ENCODE peak calls at places on chromosomes 6 and 20, in nine cellular contexts. S is cardiac muscle cell, N is iPS DF 6.9, Y is esophagus squamous epithelium, C is ascending aorta, U is breast epithelium, E is stomach, P is fibroblast of lung, R is Peyer's patch. Q is an unnamed sample.

GRCh38 chr20:23653400-23653938 is 15.7 kb upstream of the CST3 start:
- DNase-seq in S (no peak), N (no peak), Y (no peak), C (no peak), U (no peak), E (no peak), P (no peak), R (no peak), Q (no peak)

GRCh38 chr6:125254321-125254720 is 47.4 kb downstream of the HDDC2 start:
- DNase-seq in S (no peak), N (no peak), Y (no peak), C (no peak), U (no peak), E (no peak), P (no peak), R (no peak), Q (no peak)

GRCh38 chr6:74259931-74260330 is 563.9 kb downstream of the CD109 start:
- DNase-seq in S (no peak), N (no peak), Y (no peak), C (no peak), U (no peak), E (no peak), P (no peak), R (no peak), Q (no peak)

GRCh38 chr20:32752458-32753250 is 9.4 kb upstream of the COMMD7 start:
- DNase-seq in S (peak; percentile 49), N (no peak), Y (no peak), C (no peak), U (no peak), E (no peak), P (peak; percentile 50), R (no peak), Q (no peak)

GRCh38 chr6:163945813-163946212 is 531.3 kb downstream of the QKI start:
- DNase-seq in S (no peak), N (no peak), Y (no peak), C (no peak), U (peak; percentile 30), E (peak; percentile 31), P (no peak), R (no peak), Q (no peak)

GRCh38 chr20:22974354-22974753 is 60.8 kb upstream of the SSTR4 start:
- DNase-seq in S (peak; percentile 10), N (peak; percentile 1), Y (no peak), C (no peak), U (no peak), E (peak; percentile 55), P (peak; percentile 9), R (no peak), Q (no peak)

GRCh38 chr6:34531580-34532201 is 24.4 kb downstream of the SPDEF start:
- DNase-seq in S (peak; percentile 74), N (peak; percentile 61), Y (no peak), C (no peak), U (peak; percentile 79), E (no peak), P (peak; percentile 33), R (no peak), Q (no peak)

GRCh38 chr6:35188886-35189285 is 24.9 kb upstream of the SCUBE3 start:
- DNase-seq in S (no peak), N (no peak), Y (no peak), C (no peak), U (no peak), E (no peak), P (no peak), R (no peak), Q (no peak)

GRCh38 chr6:13406781-13407180 is 78.4 kb upstream of the TBC1D7 start:
- DNase-seq in S (peak; percentile 21), N (no peak), Y (no peak), C (no peak), U (no peak), E (no peak), P (no peak), R (no peak), Q (no peak)

GRCh38 chr6:43246301-43247114 is 3.2 kb downstream of the TTBK1 start:
- DNase-seq in S (peak; percentile 90), N (peak; percentile 91), Y (no peak), C (peak; percentile 74), U (no peak), E (peak; percentile 69), P (peak; percentile 27), R (no peak), Q (no peak)
- H3K27ac ChIP-seq in S (peak overlapping the region; percentile 7), N (no peak overlapping the region), Y (no peak overlapping the region), C (no peak overlapping the region), U (no peak overlapping the region), E (peak overlapping the region; percentile 54), P (no peak overlapping the region), R (no peak overlapping the region), Q (no peak overlapping the region)

DNA sequence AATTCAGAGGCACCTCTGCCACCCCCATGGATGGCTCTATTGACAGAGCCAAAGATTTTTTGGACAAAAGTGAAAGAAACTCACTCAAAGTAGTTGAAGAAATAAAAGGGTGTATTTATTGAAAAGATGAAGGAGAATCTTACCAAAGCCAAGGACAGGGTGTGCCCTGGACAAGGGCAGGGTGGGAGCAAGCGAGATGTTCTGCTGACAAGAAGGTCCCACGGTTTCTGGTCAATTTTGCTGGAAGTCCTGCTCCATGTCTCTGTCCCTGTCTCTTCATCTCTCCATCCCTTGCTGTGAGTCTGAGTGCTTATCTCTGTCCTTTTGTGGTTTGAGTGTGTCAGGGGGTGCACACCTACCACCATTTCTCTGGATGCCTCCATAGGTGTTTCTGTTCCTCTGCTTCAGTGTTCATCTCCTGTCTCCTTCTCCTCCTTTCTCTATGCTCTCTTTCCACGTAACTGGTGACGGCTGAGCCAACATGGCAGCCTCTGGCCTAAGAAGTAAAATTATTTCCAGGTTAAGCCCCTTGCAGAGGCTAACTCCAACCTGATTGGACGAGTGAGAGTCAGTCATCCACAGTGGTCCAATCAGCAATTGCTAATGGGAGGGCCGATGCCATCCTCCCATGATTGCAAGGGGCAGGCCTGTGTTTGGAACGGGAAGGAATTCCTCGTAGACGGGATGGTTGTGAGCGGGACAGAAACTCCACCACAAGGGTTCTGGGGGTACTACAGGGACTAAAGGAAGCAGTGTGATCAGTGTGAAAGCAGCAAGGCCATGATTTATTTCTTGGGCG is 502.1 kb upstream of the CDH4 start:
- DNase-seq in S (no peak), N (no peak), Y (no peak), C (no peak), U (no peak), E (no peak), P (no peak), R (no peak), Q (no peak)
- H3K4me3 ChIP-seq in S (no peak overlapping the region), N (no peak overlapping the region), Y (no peak overlapping the region), C (no peak overlapping the region), U (no peak overlapping the region), E (no peak overlapping the region), P (no peak overlapping the region), R (no peak overlapping the region), Q (no peak overlapping the region)

GRCh38 chr6:137488736-137489409 is 5.3 kb downstream of the OLIG3 start:
- DNase-seq in S (no peak), N (no peak), Y (no peak), C (no peak), U (no peak), E (no peak), P (no peak), R (no peak), Q (no peak)
- H3K27me3 ChIP-seq in S (peaks cover 100% of the 10 kb centered on the region), N (peaks cover 64% of the 10 kb centered on the region), Y (peaks cover 49% of the 10 kb centered on the region), C (peaks cover 19% of the 10 kb centered on the region), U (peaks cover 84% of the 10 kb centered on the region), E (peaks cover 40% of the 10 kb centered on the region), P (peaks cover 78% of the 10 kb centered on the region), R (peaks cover 3% of the 10 kb centered on the region), Q (peaks cover 57% of the 10 kb centered on the region)

GRCh38 chr6:150600003-150600301 is 267 bp downstream of the PLEKHG1 start:
- DNase-seq in S (no peak), N (no peak), Y (no peak), C (no peak), U (no peak), E (no peak), P (no peak), R (no peak), Q (no peak)
- H3K27ac ChIP-seq in S (no peak overlapping the region), N (no peak overlapping the region), Y (peak overlapping the region; percentile 88), C (peak overlapping the region; percentile 79), U (peak overlapping the region; percentile 81), E (peak overlapping the region; percentile 87), P (no peak overlapping the region), R (peak overlapping the region; percentile 97), Q (no peak overlapping the region)

DNA sequence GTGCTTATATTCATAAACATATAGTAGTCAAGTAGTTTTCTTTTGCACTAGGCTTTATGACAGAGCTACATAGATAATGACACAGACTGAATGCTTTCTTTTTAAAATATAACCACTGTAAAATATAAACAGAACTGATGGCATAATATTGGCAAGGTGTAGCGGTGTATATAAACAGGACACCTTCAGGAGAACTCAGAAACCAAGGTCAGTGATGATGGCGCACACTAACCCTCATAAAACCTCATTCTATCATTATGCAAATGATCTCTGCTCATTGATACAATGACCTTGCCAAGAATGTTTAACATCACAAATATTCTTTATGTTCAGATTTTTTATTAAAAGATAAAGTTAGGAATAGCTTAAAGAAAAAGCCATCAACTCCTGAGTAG is 48.5 kb upstream of the DST start:
- DNase-seq in S (no peak), N (no peak), Y (no peak), C (no peak), U (no peak), E (no peak), P (no peak), R (no peak), Q (no peak)
- H3K4me3 ChIP-seq in S (no peak overlapping the region), N (no peak overlapping the region), Y (peak overlapping the region; percentile 25), C (peak overlapping the region; percentile 41), U (peak overlapping the region; percentile 61), E (peak overlapping the region; percentile 8), P (peak overlapping the region; percentile 46), R (peak overlapping the region; percentile 47), Q (no peak overlapping the region)